ENCODE peak calls at places on chromosomes 7 and 10, in six cellular contexts. Z is K562, B is A549, I is endothelial cell of umbilical vein, P is HepG2, T is GM12878. V is an unnamed sample.

GRCh38 chr10:48800283-48800675 is 115.6 kb downstream of the WDFY4 start:
- DNase-seq in I (no peak), B (peak; percentile 6), T (peak; percentile 34), P (no peak), Z (peak; percentile 16), V (peak; percentile 82)

GRCh38 chr7:107230334-107230733 is 61.5 kb downstream of the HBP1 start:
- DNase-seq in I (peak; percentile 51), T (no peak), Z (no peak), B (no peak), P (no peak), V (no peak)

GRCh38 chr10:75395955-75396860 is 5.4 kb downstream of the ZNF503 start:
- DNase-seq in P (no peak), Z (no peak), I (peak; percentile 23), B (no peak), T (no peak), V (no peak)

GRCh38 chr7:116724560-116725231 is 52.7 kb downstream of the MET start:
- DNase-seq in B (no peak), P (no peak), Z (no peak), I (no peak), T (no peak), V (no peak)

GRCh38 chr7:21724562-21724961 is 181.7 kb downstream of the DNAH11 start:
- DNase-seq in P (no peak), Z (no peak), T (no peak), B (no peak), I (no peak), V (no peak)

GRCh38 chr10:125631806-125632205 is 51.2 kb downstream of the TEX36 start:
- DNase-seq in T (no peak), P (no peak), I (no peak), Z (peak; percentile 9), B (no peak), V (peak; percentile 28)

GRCh38 chr10:21334891-21335696 is 190.4 kb downstream of the SKIDA1 start:
- DNase-seq in P (peak; percentile 61), T (no peak), B (peak; percentile 94), Z (peak; percentile 85), I (peak; percentile 86), V (no peak)

GRCh38 chr10:117411440-117412428 is 36.5 kb upstream of the PDZD8 start:
- DNase-seq in Z (peak; percentile 93), P (no peak), I (peak; percentile 10), B (no peak), T (no peak), V (peak; percentile 24)

GRCh38 chr7:100493476-100494264 is 9.9 kb downstream of the NYAP1 start:
- DNase-seq in Z (peak; percentile 60), B (no peak), P (peak; percentile 33), T (no peak), I (peak; percentile 46), V (peak; percentile 68)

GRCh38 chr10:79445217-79445707 is at the start of gene ZCCHC24:
- DNase-seq in Z (peak; percentile 64), T (no peak), I (peak; percentile 34), P (no peak), B (peak; percentile 54), V (peak; percentile 68)

GRCh38 chr7:112869111-112869774 is 79.0 kb upstream of the TMEM168 start:
- DNase-seq in T (peak; percentile 9), Z (peak; percentile 83), I (peak; percentile 51), B (peak; percentile 55), P (peak; percentile 52), V (peak; percentile 78)

GRCh38 chr7:140873473-140873872 is 51.3 kb downstream of the BRAF start:
- DNase-seq in B (no peak), Z (no peak), T (no peak), P (no peak), I (no peak), V (no peak)

GRCh38 chr10:126907423-126907970 is 2.3 kb downstream of the DOCK1 start:
- DNase-seq in Z (no peak), B (peak; percentile 15), T (no peak), P (no peak), I (no peak), V (no peak)

GRCh38 chr7:22183522-22184280 is 173.3 kb downstream of the RAPGEF5 start:
- DNase-seq in T (no peak), Z (no peak), I (no peak), B (no peak), P (no peak), V (no peak)

GRCh38 chr7:129208667-129209066 is 16.2 kb upstream of the AHCYL2 start:
- DNase-seq in P (no peak), Z (no peak), T (no peak), B (no peak), I (no peak), V (peak; percentile 74)

GRCh38 chr10:7577206-7577978 is 89.4 kb downstream of the ITIH5 start:
- DNase-seq in I (no peak), T (no peak), B (no peak), P (no peak), Z (no peak), V (no peak)

GRCh38 chr7:150857276-150858055 is 5.1 kb downstream of the AOC1 start:
- DNase-seq in P (no peak), Z (no peak), T (no peak), B (no peak), I (no peak), V (no peak)

GRCh38 chr7:88239852-88240251 is 20.0 kb upstream of the SRI start:
- DNase-seq in Z (no peak), T (no peak), B (no peak), I (no peak), P (no peak), V (no peak)

GRCh38 chr7:88244287-88244686 is 24.4 kb upstream of the SRI start:
- DNase-seq in Z (no peak), P (no peak), I (no peak), T (no peak), B (no peak), V (no peak)

GRCh38 chr7:88243345-88243909 is 23.6 kb upstream of the SRI start:
- DNase-seq in T (peak; percentile 7), B (peak; percentile 56), P (peak; percentile 21), I (peak; percentile 75), Z (peak; percentile 45), V (peak; percentile 56)
- TF ChIP-seq MYC in T (no peak), B (no peak), P (no peak), I (no peak), Z (no peak), V (no peak)

GRCh38 chr10:122310311-122311050 is 39.4 kb downstream of the BTBD16 start:
- DNase-seq in P (peak; percentile 98), T (no peak), Z (no peak), I (peak; percentile 98), B (peak; percentile 93), V (peak; percentile 12)

GRCh38 chr10:122306282-122306681 is 35.2 kb downstream of the BTBD16 start:
- DNase-seq in P (no peak), I (no peak), Z (no peak), T (no peak), B (no peak), V (no peak)

GRCh38 chr10:122306744-122307143 is 35.6 kb downstream of the BTBD16 start:
- DNase-seq in I (no peak), Z (no peak), T (no peak), B (no peak), P (no peak), V (no peak)

GRCh38 chr10:122308487-122309141 is 37.5 kb downstream of the BTBD16 start:
- DNase-seq in Z (no peak), B (peak; percentile 51), P (no peak), I (peak; percentile 12), T (no peak), V (no peak)

GRCh38 chr10:122307669-122308486 is 36.8 kb downstream of the BTBD16 start:
- DNase-seq in I (peak; percentile 99), T (peak; percentile 31), P (no peak), B (peak; percentile 91), Z (peak; percentile 13), V (no peak)
- H3K4me3 ChIP-seq in I (peak overlapping the region; percentile 55), T (no peak overlapping the region), P (no peak overlapping the region), B (no peak overlapping the region), Z (no peak overlapping the region), V (no peak overlapping the region)

GRCh38 chr10:109698121-109698520 is 225.2 kb downstream of the XPNPEP1 start:
- DNase-seq in T (no peak), P (no peak), Z (no peak), B (no peak), I (no peak), V (no peak)

GRCh38 chr10:109695988-109696387 is 227.3 kb downstream of the XPNPEP1 start:
- DNase-seq in P (no peak), T (no peak), I (no peak), B (no peak), Z (no peak), V (no peak)

GRCh38 chr10:109698888-109699685 is 224.2 kb downstream of the XPNPEP1 start:
- DNase-seq in T (no peak), B (no peak), P (no peak), Z (no peak), I (no peak), V (no peak)

GRCh38 chr10:109696462-109696861 is 226.8 kb downstream of the XPNPEP1 start:
- DNase-seq in B (no peak), P (no peak), T (no peak), I (no peak), Z (no peak), V (no peak)

GRCh38 chr10:109696981-109697775 is 226.1 kb downstream of the XPNPEP1 start:
- DNase-seq in Z (no peak), I (no peak), P (no peak), T (no peak), B (no peak), V (no peak)
- TF ChIP-seq MYC in Z (no peak), I (no peak), P (no peak), T (no peak), B (no peak), V (no peak)

GRCh38 chr10:46019170-46019528 is 11.3 kb downstream of the NCOA4 start:
- DNase-seq in T (no peak), Z (no peak), P (no peak), I (peak; percentile 13), B (no peak), V (no peak)

GRCh38 chr10:46019541-46020343 is 10.7 kb downstream of the NCOA4 start:
- DNase-seq in B (no peak), T (no peak), I (peak; percentile 45), Z (no peak), P (peak; percentile 71), V (no peak)

GRCh38 chr10:46022978-46023702 is 7.3 kb downstream of the NCOA4 start:
- DNase-seq in Z (peak; percentile 98), P (peak; percentile 92), T (peak; percentile 56), I (peak; percentile 95), B (peak; percentile 86), V (peak; percentile 97)

GRCh38 chr10:46020344-46020656 is 10.1 kb downstream of the NCOA4 start:
- DNase-seq in Z (peak; percentile 78), P (no peak), T (no peak), I (no peak), B (no peak), V (no peak)

GRCh38 chr10:46020871-46021553 is 9.4 kb downstream of the NCOA4 start:
- DNase-seq in P (peak; percentile 92), Z (no peak), I (no peak), B (no peak), T (no peak), V (peak; percentile 93)
- H3K4me3 ChIP-seq in P (peak overlapping the region; percentile 88), Z (peak overlapping the region; percentile 3), I (no peak overlapping the region), B (no peak overlapping the region), T (no peak overlapping the region), V (peak overlapping the region; percentile 19)

GRCh38 chr10:89625041-89625765 is 19.8 kb downstream of the PANK1 start:
- DNase-seq in Z (no peak), I (no peak), T (no peak), P (no peak), B (no peak), V (no peak)
- TF ChIP-seq MYC in Z (no peak), I (no peak), T (no peak), P (no peak), B (no peak), V (no peak)

V was measured in NB4.